ENCODE peak calls at places on chromosomes 4 and X, in six cellular contexts. Y is PC-9, C is cardiac muscle cell, Z is GM23248, M is hepatocyte, V is psoas muscle. A is an unnamed sample. For H3K36me3, the result is how much of the 10 kb centered on the place peaks cover.

GRCh38 chrX:137166591-137166990 is 132.8 kb upstream of the GPR101 start:
- DNase-seq in Y (no peak), C (no peak), Z (no peak), M (peak), V (no peak), A (no peak)

GRCh38 chr4:158604369-158604768 is 67.3 kb downstream of the C4orf46 start:
- DNase-seq in Y (no peak), C (no peak), Z (no peak), M (no peak), V (no peak), A (no peak)

GRCh38 chr4:150784305-150784704 is 202.4 kb downstream of the MAB21L2 start:
- DNase-seq in Y (no peak), C (no peak), Z (no peak), M (no peak), V (no peak), A (no peak)

GRCh38 chr4:93771640-93772411 is 56.7 kb upstream of the ATOH1 start:
- DNase-seq in Y (no peak), C (no peak), Z (no peak), M (peak), V (no peak), A (no peak)

GRCh38 chr4:161438096-161438495 is 725.7 kb downstream of the FSTL5 start:
- DNase-seq in Y (no peak), C (no peak), Z (no peak), M (no peak), V (no peak), A (no peak)

GRCh38 chrX:15468036-15468435 is 25.1 kb downstream of the PIR start:
- DNase-seq in Y (peak), C (peak), Z (peak), M (peak), V (peak), A (no peak)

GRCh38 chrX:154605566-154605965 is 13.5 kb downstream of the CTAG1B start:
- DNase-seq in Y (no peak), C (no peak), Z (no peak), M (no peak), V (no peak), A (no peak)

GRCh38 chr4:101155859-101156430 is 191.4 kb downstream of the PPP3CA start:
- DNase-seq in Y (no peak), C (no peak), Z (no peak), M (no peak), V (no peak), A (no peak)

GRCh38 chr4:47744843-47745382 is 93.0 kb downstream of the CORIN start:
- DNase-seq in Y (no peak), C (no peak), Z (no peak), M (no peak), V (no peak), A (no peak)

GRCh38 chrX:25034889-25035288 is 19.1 kb upstream of the ARX start:
- DNase-seq in Y (no peak), C (peak), Z (peak), M (no peak), V (no peak), A (no peak)

GRCh38 chr4:74223801-74224200 is 65.9 kb downstream of the MTHFD2L start:
- DNase-seq in Y (no peak), C (peak), Z (peak), M (no peak), V (no peak), A (no peak)

GRCh38 chr4:46844325-46844917 is 64.6 kb downstream of the COX7B2 start:
- DNase-seq in Y (no peak), C (peak), Z (peak), M (peak), V (no peak), A (no peak)

GRCh38 chr4:25144870-25145481 is 15.3 kb downstream of the SEPSECS start:
- DNase-seq in Y (no peak), C (peak), Z (peak), M (peak), V (no peak), A (no peak)

GRCh38 chrX:39950035-39950688 is 147.6 kb downstream of the BCOR start:
- DNase-seq in Y (no peak), C (no peak), Z (peak), M (no peak), V (no peak), A (no peak)

GRCh38 chrX:63652086-63652775 is 132.8 kb downstream of the ARHGEF9 start:
- DNase-seq in Y (no peak), C (no peak), Z (peak), M (no peak), V (no peak), A (no peak)

GRCh38 chr4:156634612-156635011 is 337.0 kb downstream of the PDGFC start:
- DNase-seq in Y (no peak), C (peak), Z (no peak), M (no peak), V (no peak), A (no peak)

GRCh38 chr4:41327770-41328169 is 71.0 kb downstream of the UCHL1 start:
- DNase-seq in Y (no peak), C (no peak), Z (no peak), M (no peak), V (no peak), A (no peak)

GRCh38 chr4:71396382-71396781 is 57.6 kb downstream of the SLC4A4 start:
- DNase-seq in Y (no peak), C (no peak), Z (peak), M (peak), V (no peak), A (no peak)

GRCh38 chr4:169311643-169312365 is 41.0 kb upstream of the SH3RF1 start:
- DNase-seq in Y (no peak), C (peak), Z (peak), M (peak), V (no peak), A (peak)

GRCh38 chr4:3447431-3448395 is 5.9 kb downstream of the HGFAC start:
- DNase-seq in Y (no peak), C (no peak), Z (no peak), M (no peak), V (peak), A (no peak)

GRCh38 chr4:87584509-87584908 is 23.8 kb upstream of the DSPP start:
- DNase-seq in Y (no peak), C (no peak), Z (no peak), M (no peak), V (no peak), A (no peak)

GRCh38 chrX:69136546-69137331 is 28.5 kb downstream of the PJA1 start:
- DNase-seq in Y (no peak), C (peak), Z (no peak), M (peak), V (peak), A (peak)

GRCh38 chrX:69138512-69138911 is 26.7 kb downstream of the PJA1 start:
- DNase-seq in Y (no peak), C (peak), Z (peak), M (no peak), V (no peak), A (no peak)

GRCh38 chrX:69137911-69138310 is 27.3 kb downstream of the PJA1 start:
- DNase-seq in Y (no peak), C (peak), Z (no peak), M (no peak), V (no peak), A (no peak)

GRCh38 chrX:69139516-69139915 is 25.7 kb downstream of the PJA1 start:
- DNase-seq in Y (no peak), C (no peak), Z (no peak), M (no peak), V (no peak), A (no peak)

DNA sequence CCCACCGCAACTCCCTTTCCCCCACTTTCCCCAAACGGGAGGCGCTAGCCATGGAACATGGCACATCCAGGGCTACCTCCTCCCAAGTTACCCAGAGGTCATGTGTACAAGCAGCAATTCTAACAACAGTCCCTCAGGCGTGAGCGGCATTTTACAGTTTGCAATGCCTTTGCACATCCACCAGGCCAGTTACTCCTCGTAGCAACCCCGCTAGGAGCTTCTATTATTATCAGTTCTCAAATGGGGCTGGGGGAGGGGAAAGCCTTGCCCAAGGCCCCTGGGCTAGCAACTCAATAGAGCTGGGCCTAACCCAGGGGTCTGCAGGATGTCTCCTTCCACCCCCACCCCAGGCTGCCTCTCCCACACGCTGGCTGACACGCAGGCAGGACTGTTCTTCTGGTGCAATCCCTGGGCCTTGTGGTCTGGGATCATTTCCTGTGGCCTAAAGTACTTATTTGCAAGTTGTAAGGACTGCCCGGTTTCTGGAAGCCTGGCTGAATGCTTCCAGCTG is 27.8 kb downstream of the PJA1 start:
- DNase-seq in Y (no peak), C (peak), Z (peak), M (peak), V (no peak), A (peak)
- H3K27ac ChIP-seq in Y (no peak), C (peak), Z (peak), M (peak), V (peak), A (peak)

GRCh38 chr4:8383451-8384160 is 56.9 kb downstream of the ACOX3 start:
- DNase-seq in Y (no peak), C (peak), Z (no peak), M (no peak), V (peak), A (peak)
- H3K36me3 ChIP-seq in Y (under half), C (under half), Z (under half), M (under half), V (under half), A (under half)

GRCh38 chr4:13816472-13816871 is 188.9 kb upstream of the BOD1L1 start:
- DNase-seq in Y (no peak), C (no peak), Z (no peak), M (no peak), V (no peak), A (no peak)

DNA sequence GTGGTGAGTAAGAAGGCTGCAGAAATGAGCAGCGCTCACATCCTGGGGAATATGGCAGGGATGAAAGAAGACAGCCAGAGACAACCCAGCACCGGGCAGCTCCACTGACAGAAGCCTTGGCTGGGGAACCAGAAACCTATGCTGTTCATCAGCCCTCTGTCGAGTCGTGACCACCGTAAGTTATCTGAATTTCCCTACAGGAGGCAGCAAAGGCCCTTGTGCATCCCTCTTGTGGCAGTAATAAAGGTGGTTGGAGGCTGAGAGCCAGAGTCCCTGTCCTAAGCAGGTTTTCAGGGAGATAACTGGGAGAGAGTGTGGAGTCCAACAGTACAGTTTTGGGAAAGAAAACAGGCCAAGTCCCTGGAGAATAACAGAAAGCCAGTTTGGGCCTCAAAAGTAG is 194.0 kb upstream of the BOD1L1 start:
- DNase-seq in Y (no peak), C (peak), Z (peak), M (no peak), V (no peak), A (no peak)
- H3K27ac ChIP-seq in Y (no peak), C (no peak), Z (no peak), M (no peak), V (no peak), A (no peak)

DNA sequence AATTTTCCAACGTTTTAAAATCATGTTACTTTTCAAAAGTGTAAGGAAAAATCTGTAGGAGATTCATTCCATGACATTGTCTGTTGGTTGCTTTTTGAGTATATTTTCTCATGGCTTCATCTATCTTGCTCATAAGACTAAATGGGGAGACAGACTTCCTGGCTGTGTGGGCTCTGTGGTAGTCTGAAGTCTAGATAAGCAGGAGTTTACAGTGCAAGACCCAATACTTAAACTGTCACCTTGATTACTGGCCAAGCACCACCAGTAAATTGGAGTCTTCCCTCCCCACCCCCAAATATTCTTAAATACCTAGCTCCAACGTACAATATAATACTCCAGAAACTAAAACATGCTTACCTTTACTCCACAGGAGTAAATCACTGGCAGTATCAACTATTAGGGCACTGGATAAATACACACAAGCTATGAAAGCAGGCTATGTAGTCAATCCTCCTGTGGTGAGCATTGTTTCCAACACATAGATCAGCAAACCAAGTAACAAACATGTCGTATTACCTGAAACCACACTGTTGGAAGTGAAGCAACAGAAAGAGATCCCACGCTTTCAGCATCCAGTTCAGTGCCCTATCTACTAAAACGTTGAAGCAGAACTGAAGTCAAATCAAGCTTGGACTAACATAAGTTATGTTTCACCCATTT is 6.2 kb downstream of the HNRNPD start:
- DNase-seq in Y (no peak), C (no peak), Z (no peak), M (no peak), V (no peak), A (no peak)
- H3K36me3 ChIP-seq in Y (under half), C (under half), Z (under half), M (under half), V (under half), A (under half)

DNA sequence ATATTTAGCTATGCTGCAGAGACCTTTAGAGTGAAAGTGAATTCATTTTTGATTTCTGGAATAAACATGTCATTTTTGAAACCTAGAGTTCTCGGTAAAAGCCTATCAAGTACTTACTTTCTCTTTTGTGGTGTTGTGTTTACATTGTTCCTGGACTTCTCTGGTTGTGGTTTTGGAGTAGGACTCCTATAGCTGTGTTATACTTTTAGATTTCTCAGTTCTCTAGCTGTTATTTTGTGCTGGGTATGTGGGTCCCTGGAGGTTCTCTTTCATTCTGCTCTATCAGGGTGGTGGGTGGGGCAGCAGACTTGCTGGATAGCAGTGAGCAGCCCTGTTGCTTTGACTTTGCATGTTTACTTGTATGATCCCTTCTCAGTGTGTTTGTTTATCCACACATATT is 25.6 kb upstream of the MSMO1 start:
- DNase-seq in Y (no peak), C (peak), Z (peak), M (no peak), V (no peak), A (no peak)
- H3K27ac ChIP-seq in Y (no peak), C (no peak), Z (no peak), M (no peak), V (no peak), A (peak)

DNA sequence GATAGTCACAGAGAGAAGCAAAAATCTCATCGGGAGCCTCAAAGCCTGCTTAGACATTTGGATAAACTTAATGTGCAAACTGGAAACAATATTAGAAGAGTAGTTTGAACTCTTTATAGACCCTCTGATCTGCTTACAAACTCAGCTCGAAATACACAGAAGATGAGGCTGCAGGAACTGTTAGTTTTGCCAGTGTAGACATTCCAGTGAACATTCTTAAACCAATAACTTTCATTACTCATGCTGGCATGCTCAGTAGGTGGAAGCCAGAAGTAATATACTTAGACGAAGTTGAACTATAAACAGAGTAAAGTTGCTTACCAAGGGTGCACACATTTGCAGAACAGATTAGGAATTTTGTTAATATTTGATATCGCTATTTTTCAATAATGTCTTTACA is 303.5 kb downstream of the ANKRD50 start:
- DNase-seq in Y (no peak), C (no peak), Z (peak), M (no peak), V (no peak), A (no peak)
- H3K36me3 ChIP-seq in Y (under half), C (under half), Z (under half), M (under half), V (under half), A (under half)

A was measured in heart left ventricle.